ENCODE peak calls at places on chromosomes 11 and 22, in six cellular contexts. One of them, this sample, is unnamed. For H3K27me3 and H3K4me1, the result is how much of the 10 kb centered on the place peaks cover.

GRCh38 chr22:43013355-43014061 is 1.4 kb downstream of the PACSIN2 start:
- DNase-seq in mammary epithelial cell: peak
- DNase-seq in right lobe of liver: no peak
- DNase-seq in tibial artery: no peak
- DNase-seq in A673: no peak
- DNase-seq in lower lobe of right lung: no peak
- DNase-seq in this sample: peak

GRCh38 chr11:109371444-109372176 is 50.4 kb upstream of the C11orf87 start:
- DNase-seq in mammary epithelial cell: no peak
- DNase-seq in right lobe of liver: no peak
- DNase-seq in tibial artery: no peak
- DNase-seq in A673: peak
- DNase-seq in lower lobe of right lung: no peak
- DNase-seq in this sample: no peak

GRCh38 chr11:69148806-69149205 is 6.9 kb upstream of the SMIM38 start:
- DNase-seq in mammary epithelial cell: no peak
- DNase-seq in right lobe of liver: no peak
- DNase-seq in tibial artery: peak
- DNase-seq in A673: no peak
- DNase-seq in lower lobe of right lung: no peak
- DNase-seq in this sample: no peak

GRCh38 chr11:61026121-61027031 is 54.9 kb downstream of the CD6 start:
- DNase-seq in mammary epithelial cell: no peak
- DNase-seq in right lobe of liver: no peak
- DNase-seq in tibial artery: no peak
- DNase-seq in A673: no peak
- DNase-seq in lower lobe of right lung: no peak
- DNase-seq in this sample: no peak

GRCh38 chr22:46381142-46381541 is 45.6 kb downstream of the TRMU start:
- DNase-seq in mammary epithelial cell: peak
- DNase-seq in right lobe of liver: no peak
- DNase-seq in tibial artery: no peak
- DNase-seq in A673: no peak
- DNase-seq in lower lobe of right lung: no peak
- DNase-seq in this sample: peak

GRCh38 chr11:45319077-45319476 is 32.9 kb upstream of the SYT13 start:
- DNase-seq in mammary epithelial cell: peak
- DNase-seq in right lobe of liver: no peak
- DNase-seq in tibial artery: no peak
- DNase-seq in A673: no peak
- DNase-seq in lower lobe of right lung: no peak
- DNase-seq in this sample: no peak

GRCh38 chr11:537622-538430 is 499 bp downstream of the LRRC56 start:
- DNase-seq in mammary epithelial cell: no peak
- DNase-seq in right lobe of liver: no peak
- DNase-seq in tibial artery: no peak
- DNase-seq in A673: no peak
- DNase-seq in lower lobe of right lung: no peak
- DNase-seq in this sample: no peak

GRCh38 chr11:65182258-65183170 is 786 bp downstream of the CAPN1 start:
- DNase-seq in mammary epithelial cell: peak
- DNase-seq in right lobe of liver: peak
- DNase-seq in tibial artery: peak
- DNase-seq in A673: no peak
- DNase-seq in lower lobe of right lung: peak
- DNase-seq in this sample: peak

GRCh38 chr11:13229675-13230359 is 47.8 kb upstream of the BMAL1 start:
- DNase-seq in mammary epithelial cell: no peak
- DNase-seq in right lobe of liver: no peak
- DNase-seq in tibial artery: peak
- DNase-seq in A673: no peak
- DNase-seq in lower lobe of right lung: no peak
- DNase-seq in this sample: no peak

GRCh38 chr22:46791201-46791731 is 28.8 kb downstream of the TBC1D22A start:
- DNase-seq in mammary epithelial cell: no peak
- DNase-seq in right lobe of liver: no peak
- DNase-seq in tibial artery: peak
- DNase-seq in A673: no peak
- DNase-seq in lower lobe of right lung: no peak
- DNase-seq in this sample: peak

GRCh38 chr11:75347781-75348613 is 3.5 kb downstream of the ARRB1 start:
- DNase-seq in mammary epithelial cell: no peak
- DNase-seq in right lobe of liver: no peak
- DNase-seq in tibial artery: peak
- DNase-seq in A673: peak
- DNase-seq in lower lobe of right lung: no peak
- DNase-seq in this sample: no peak

GRCh38 chr11:103927535-103927934 is 108.9 kb upstream of the DDI1 start:
- DNase-seq in mammary epithelial cell: peak
- DNase-seq in right lobe of liver: no peak
- DNase-seq in tibial artery: no peak
- DNase-seq in A673: peak
- DNase-seq in lower lobe of right lung: no peak
- DNase-seq in this sample: no peak

GRCh38 chr11:15268598-15268997 is 153.9 kb downstream of the INSC start:
- DNase-seq in mammary epithelial cell: no peak
- DNase-seq in right lobe of liver: no peak
- DNase-seq in tibial artery: no peak
- DNase-seq in A673: no peak
- DNase-seq in lower lobe of right lung: no peak
- DNase-seq in this sample: no peak

GRCh38 chr11:85619497-85619896 is 7.6 kb downstream of the DLG2 start:
- DNase-seq in mammary epithelial cell: peak
- DNase-seq in right lobe of liver: peak
- DNase-seq in tibial artery: no peak
- DNase-seq in A673: no peak
- DNase-seq in lower lobe of right lung: peak
- DNase-seq in this sample: peak

GRCh38 chr11:57773026-57773598 is 11.5 kb downstream of the CTNND1 start:
- DNase-seq in mammary epithelial cell: no peak
- DNase-seq in right lobe of liver: no peak
- DNase-seq in tibial artery: no peak
- DNase-seq in A673: no peak
- DNase-seq in lower lobe of right lung: no peak
- DNase-seq in this sample: no peak

GRCh38 chr11:57770793-57771192 is 9.2 kb downstream of the CTNND1 start:
- DNase-seq in mammary epithelial cell: no peak
- DNase-seq in right lobe of liver: peak
- DNase-seq in tibial artery: no peak
- DNase-seq in A673: no peak
- DNase-seq in lower lobe of right lung: no peak
- DNase-seq in this sample: no peak

GRCh38 chr11:57771365-57771764 is 9.8 kb downstream of the CTNND1 start:
- DNase-seq in mammary epithelial cell: no peak
- DNase-seq in right lobe of liver: no peak
- DNase-seq in tibial artery: no peak
- DNase-seq in A673: no peak
- DNase-seq in lower lobe of right lung: no peak
- DNase-seq in this sample: no peak

GRCh38 chr11:57775474-57775873 is 13.9 kb downstream of the CTNND1 start:
- DNase-seq in mammary epithelial cell: no peak
- DNase-seq in right lobe of liver: no peak
- DNase-seq in tibial artery: no peak
- DNase-seq in A673: no peak
- DNase-seq in lower lobe of right lung: no peak
- DNase-seq in this sample: no peak

GRCh38 chr11:57772562-57772961 is 11.0 kb downstream of the CTNND1 start:
- DNase-seq in mammary epithelial cell: peak
- DNase-seq in right lobe of liver: no peak
- DNase-seq in tibial artery: no peak
- DNase-seq in A673: no peak
- DNase-seq in lower lobe of right lung: no peak
- DNase-seq in this sample: no peak
- H3K27me3 ChIP-seq in mammary epithelial cell: under half
- H3K27me3 ChIP-seq in right lobe of liver: under half
- H3K27me3 ChIP-seq in tibial artery: under half
- H3K27me3 ChIP-seq in A673: under half
- H3K27me3 ChIP-seq in lower lobe of right lung: under half
- H3K27me3 ChIP-seq in this sample: under half

GRCh38 chr11:67286621-67287333 is 2.3 kb upstream of the ANKRD13D start:
- DNase-seq in mammary epithelial cell: no peak
- DNase-seq in right lobe of liver: no peak
- DNase-seq in tibial artery: no peak
- DNase-seq in A673: no peak
- DNase-seq in lower lobe of right lung: peak
- DNase-seq in this sample: peak
- H3K4me3 ChIP-seq in mammary epithelial cell: no peak
- H3K4me3 ChIP-seq in right lobe of liver: no peak
- H3K4me3 ChIP-seq in tibial artery: no peak
- H3K4me3 ChIP-seq in A673: no peak
- H3K4me3 ChIP-seq in lower lobe of right lung: peak
- H3K4me3 ChIP-seq in this sample: no peak

GRCh38 chr22:44452531-44453420 is 45.3 kb downstream of the RTL6 start:
- DNase-seq in mammary epithelial cell: no peak
- DNase-seq in right lobe of liver: peak
- DNase-seq in tibial artery: no peak
- DNase-seq in A673: no peak
- DNase-seq in lower lobe of right lung: no peak
- DNase-seq in this sample: no peak
- H3K4me1 ChIP-seq in mammary epithelial cell: under half
- H3K4me1 ChIP-seq in right lobe of liver: under half
- H3K4me1 ChIP-seq in tibial artery: under half
- H3K4me1 ChIP-seq in A673: under half
- H3K4me1 ChIP-seq in lower lobe of right lung: under half
- H3K4me1 ChIP-seq in this sample: under half

GRCh38 chr11:3344775-3345174 is 34.2 kb downstream of the ZNF195 start:
- DNase-seq in mammary epithelial cell: no peak
- DNase-seq in right lobe of liver: no peak
- DNase-seq in tibial artery: no peak
- DNase-seq in A673: no peak
- DNase-seq in lower lobe of right lung: no peak
- DNase-seq in this sample: no peak
- H3K27me3 ChIP-seq in mammary epithelial cell: under half
- H3K27me3 ChIP-seq in right lobe of liver: under half
- H3K27me3 ChIP-seq in tibial artery: under half
- H3K27me3 ChIP-seq in A673: under half
- H3K27me3 ChIP-seq in lower lobe of right lung: under half
- H3K27me3 ChIP-seq in this sample: under half

DNA sequence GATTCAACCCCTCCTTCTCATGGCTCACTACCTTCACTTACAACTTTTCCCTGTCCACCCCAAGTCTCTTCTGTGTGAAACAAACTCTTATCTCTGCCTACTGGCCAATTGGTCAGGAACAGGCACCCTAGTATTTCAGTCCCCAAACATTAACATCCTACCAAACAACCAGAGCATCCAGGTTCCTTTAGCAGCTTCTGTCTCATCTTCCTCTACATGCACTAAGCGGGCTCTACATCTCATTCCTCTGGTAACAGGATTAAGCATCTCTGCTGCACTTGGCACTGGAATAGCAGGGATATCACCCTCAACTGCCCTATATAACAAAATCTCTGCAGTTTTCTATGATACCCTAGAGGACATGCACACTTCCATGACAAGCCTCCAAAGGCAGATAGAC is 116.2 kb downstream of the JRKL start:
- DNase-seq in mammary epithelial cell: no peak
- DNase-seq in right lobe of liver: no peak
- DNase-seq in tibial artery: no peak
- DNase-seq in A673: no peak
- DNase-seq in lower lobe of right lung: no peak
- DNase-seq in this sample: no peak
- H3K4me3 ChIP-seq in mammary epithelial cell: no peak
- H3K4me3 ChIP-seq in right lobe of liver: no peak
- H3K4me3 ChIP-seq in tibial artery: no peak
- H3K4me3 ChIP-seq in A673: no peak
- H3K4me3 ChIP-seq in lower lobe of right lung: no peak
- H3K4me3 ChIP-seq in this sample: no peak

GRCh38 chr11:111535281-111535680 is 5.2 kb upstream of the LAYN start:
- DNase-seq in mammary epithelial cell: no peak
- DNase-seq in right lobe of liver: no peak
- DNase-seq in tibial artery: no peak
- DNase-seq in A673: no peak
- DNase-seq in lower lobe of right lung: no peak
- DNase-seq in this sample: no peak
- H3K4me1 ChIP-seq in mammary epithelial cell: under half
- H3K4me1 ChIP-seq in right lobe of liver: under half
- H3K4me1 ChIP-seq in tibial artery: under half
- H3K4me1 ChIP-seq in A673: under half
- H3K4me1 ChIP-seq in lower lobe of right lung: under half
- H3K4me1 ChIP-seq in this sample: under half

GRCh38 chr11:16612234-16612571 is 126.2 kb upstream of the C11orf58 start:
- DNase-seq in mammary epithelial cell: no peak
- DNase-seq in right lobe of liver: no peak
- DNase-seq in tibial artery: no peak
- DNase-seq in A673: no peak
- DNase-seq in lower lobe of right lung: no peak
- DNase-seq in this sample: no peak

GRCh38 chr11:16610213-16610737 is 128.2 kb upstream of the C11orf58 start:
- DNase-seq in mammary epithelial cell: no peak
- DNase-seq in right lobe of liver: no peak
- DNase-seq in tibial artery: no peak
- DNase-seq in A673: no peak
- DNase-seq in lower lobe of right lung: no peak
- DNase-seq in this sample: no peak

GRCh38 chr11:16609769-16610168 is 128.7 kb upstream of the C11orf58 start:
- DNase-seq in mammary epithelial cell: no peak
- DNase-seq in right lobe of liver: no peak
- DNase-seq in tibial artery: no peak
- DNase-seq in A673: no peak
- DNase-seq in lower lobe of right lung: no peak
- DNase-seq in this sample: no peak

GRCh38 chr11:16611395-16612233 is 126.8 kb upstream of the C11orf58 start:
- DNase-seq in mammary epithelial cell: no peak
- DNase-seq in right lobe of liver: no peak
- DNase-seq in tibial artery: no peak
- DNase-seq in A673: peak
- DNase-seq in lower lobe of right lung: no peak
- DNase-seq in this sample: no peak

DNA sequence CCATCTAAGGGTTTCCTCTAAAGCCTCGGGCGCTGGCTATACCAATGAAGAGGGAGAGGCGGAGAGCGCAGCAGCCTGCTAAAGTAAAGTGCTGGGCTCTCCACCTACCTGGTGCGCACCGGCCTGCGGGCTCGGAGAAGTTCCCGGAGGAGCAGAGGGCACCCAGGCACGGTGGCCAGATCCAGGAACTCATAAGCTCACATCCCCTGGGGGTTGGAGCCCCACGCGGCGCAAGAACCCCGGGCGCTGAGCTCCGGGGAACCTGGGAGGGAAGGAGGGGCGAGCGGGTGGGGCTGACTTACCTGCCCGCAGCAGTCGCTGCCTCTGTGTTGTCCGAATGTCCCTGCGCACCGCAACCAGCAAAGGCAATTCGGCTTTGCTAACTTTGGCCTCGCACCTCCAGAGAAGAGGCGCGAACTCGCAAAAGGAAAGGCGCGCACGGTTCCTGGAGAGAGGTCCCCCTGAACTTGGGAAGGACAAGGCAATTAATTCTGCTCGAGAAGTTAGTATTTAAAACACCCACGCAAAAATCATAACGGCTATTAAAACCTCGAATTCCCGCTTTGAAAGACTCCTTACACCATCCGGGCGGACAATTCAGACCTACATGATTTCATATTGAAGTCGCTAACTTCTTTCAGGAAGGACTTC is 127.6 kb upstream of the C11orf58 start:
- DNase-seq in mammary epithelial cell: no peak
- DNase-seq in right lobe of liver: no peak
- DNase-seq in tibial artery: no peak
- DNase-seq in A673: no peak
- DNase-seq in lower lobe of right lung: peak
- DNase-seq in this sample: no peak
- H3K27me3 ChIP-seq in mammary epithelial cell: half or more
- H3K27me3 ChIP-seq in right lobe of liver: under half
- H3K27me3 ChIP-seq in tibial artery: under half
- H3K27me3 ChIP-seq in A673: under half
- H3K27me3 ChIP-seq in lower lobe of right lung: half or more
- H3K27me3 ChIP-seq in this sample: under half

GRCh38 chr22:29718949-29719893 is 582 bp upstream of the CABP7 start:
- DNase-seq in mammary epithelial cell: no peak
- DNase-seq in right lobe of liver: no peak
- DNase-seq in tibial artery: no peak
- DNase-seq in A673: no peak
- DNase-seq in lower lobe of right lung: no peak
- DNase-seq in this sample: no peak
- H3K4me3 ChIP-seq in mammary epithelial cell: no peak
- H3K4me3 ChIP-seq in right lobe of liver: no peak
- H3K4me3 ChIP-seq in tibial artery: peak
- H3K4me3 ChIP-seq in A673: no peak
- H3K4me3 ChIP-seq in lower lobe of right lung: no peak
- H3K4me3 ChIP-seq in this sample: no peak

This sample was measured in adrenal gland.